ENCODE peak calls at places on chromosome 9, in eight cellular contexts. One of them, this sample, is unnamed.

GRCh38 chr9:75175395-75175794 is 87.1 kb downstream of the OSTF1 start:
- DNase-seq in tibial nerve: no peak
- DNase-seq in ELR: no peak
- DNase-seq in stimulated activated CD4-positive, alpha-beta T cell treated with anti-CD3 and anti-CD28 coated beads, Interleukin-15, amount 100 ng/mL, for 24 hours: no peak
- DNase-seq in B cell: no peak
- DNase-seq in psoas muscle: no peak
- DNase-seq in activated gamma-delta T cell treated with Interleukin-2 at 50 U/mL for 16 hours: no peak
- DNase-seq in activated CD8-positive, alpha-beta memory T cell treated with anti-CD3 and anti-CD28 coated beads, Interleukin-2, amount 10 ng/mL, durations not matched to agents 7 days and 5 days: no peak
- DNase-seq in this sample: no peak

GRCh38 chr9:120477534-120478001 is 102.4 kb downstream of the CDK5RAP2 start:
- DNase-seq in tibial nerve: peak
- DNase-seq in ELR: peak
- DNase-seq in stimulated activated CD4-positive, alpha-beta T cell treated with anti-CD3 and anti-CD28 coated beads, Interleukin-15, amount 100 ng/mL, for 24 hours: peak
- DNase-seq in B cell: no peak
- DNase-seq in psoas muscle: peak
- DNase-seq in activated gamma-delta T cell treated with Interleukin-2 at 50 U/mL for 16 hours: no peak
- DNase-seq in activated CD8-positive, alpha-beta memory T cell treated with anti-CD3 and anti-CD28 coated beads, Interleukin-2, amount 10 ng/mL, durations not matched to agents 7 days and 5 days: peak
- DNase-seq in this sample: no peak

GRCh38 chr9:134437417-134438203 is 111.4 kb downstream of the RXRA start:
- DNase-seq in tibial nerve: no peak
- DNase-seq in ELR: no peak
- DNase-seq in stimulated activated CD4-positive, alpha-beta T cell treated with anti-CD3 and anti-CD28 coated beads, Interleukin-15, amount 100 ng/mL, for 24 hours: no peak
- DNase-seq in B cell: no peak
- DNase-seq in psoas muscle: no peak
- DNase-seq in activated gamma-delta T cell treated with Interleukin-2 at 50 U/mL for 16 hours: no peak
- DNase-seq in activated CD8-positive, alpha-beta memory T cell treated with anti-CD3 and anti-CD28 coated beads, Interleukin-2, amount 10 ng/mL, durations not matched to agents 7 days and 5 days: no peak
- DNase-seq in this sample: no peak

GRCh38 chr9:120710110-120710981 is 3.9 kb downstream of the MEGF9 start:
- DNase-seq in tibial nerve: no peak
- DNase-seq in ELR: no peak
- DNase-seq in stimulated activated CD4-positive, alpha-beta T cell treated with anti-CD3 and anti-CD28 coated beads, Interleukin-15, amount 100 ng/mL, for 24 hours: no peak
- DNase-seq in B cell: peak
- DNase-seq in psoas muscle: no peak
- DNase-seq in activated gamma-delta T cell treated with Interleukin-2 at 50 U/mL for 16 hours: peak
- DNase-seq in activated CD8-positive, alpha-beta memory T cell treated with anti-CD3 and anti-CD28 coated beads, Interleukin-2, amount 10 ng/mL, durations not matched to agents 7 days and 5 days: peak
- DNase-seq in this sample: no peak

GRCh38 chr9:136765041-136765440 is 723 bp upstream of the LCN15 start:
- DNase-seq in tibial nerve: no peak
- DNase-seq in ELR: no peak
- DNase-seq in stimulated activated CD4-positive, alpha-beta T cell treated with anti-CD3 and anti-CD28 coated beads, Interleukin-15, amount 100 ng/mL, for 24 hours: no peak
- DNase-seq in B cell: no peak
- DNase-seq in psoas muscle: peak
- DNase-seq in activated gamma-delta T cell treated with Interleukin-2 at 50 U/mL for 16 hours: no peak
- DNase-seq in activated CD8-positive, alpha-beta memory T cell treated with anti-CD3 and anti-CD28 coated beads, Interleukin-2, amount 10 ng/mL, durations not matched to agents 7 days and 5 days: no peak
- DNase-seq in this sample: no peak

GRCh38 chr9:135515541-135515951 is 5.7 kb upstream of the LCN1 start:
- DNase-seq in tibial nerve: no peak
- DNase-seq in ELR: no peak
- DNase-seq in stimulated activated CD4-positive, alpha-beta T cell treated with anti-CD3 and anti-CD28 coated beads, Interleukin-15, amount 100 ng/mL, for 24 hours: no peak
- DNase-seq in B cell: no peak
- DNase-seq in psoas muscle: no peak
- DNase-seq in activated gamma-delta T cell treated with Interleukin-2 at 50 U/mL for 16 hours: no peak
- DNase-seq in activated CD8-positive, alpha-beta memory T cell treated with anti-CD3 and anti-CD28 coated beads, Interleukin-2, amount 10 ng/mL, durations not matched to agents 7 days and 5 days: no peak
- DNase-seq in this sample: no peak

GRCh38 chr9:16241231-16241630 is 629.2 kb downstream of the BNC2 start:
- DNase-seq in tibial nerve: no peak
- DNase-seq in ELR: peak
- DNase-seq in stimulated activated CD4-positive, alpha-beta T cell treated with anti-CD3 and anti-CD28 coated beads, Interleukin-15, amount 100 ng/mL, for 24 hours: no peak
- DNase-seq in B cell: no peak
- DNase-seq in psoas muscle: no peak
- DNase-seq in activated gamma-delta T cell treated with Interleukin-2 at 50 U/mL for 16 hours: no peak
- DNase-seq in activated CD8-positive, alpha-beta memory T cell treated with anti-CD3 and anti-CD28 coated beads, Interleukin-2, amount 10 ng/mL, durations not matched to agents 7 days and 5 days: no peak
- DNase-seq in this sample: no peak

GRCh38 chr9:5574998-5575397 is 53.9 kb upstream of the RIC1 start:
- DNase-seq in tibial nerve: no peak
- DNase-seq in ELR: peak
- DNase-seq in stimulated activated CD4-positive, alpha-beta T cell treated with anti-CD3 and anti-CD28 coated beads, Interleukin-15, amount 100 ng/mL, for 24 hours: no peak
- DNase-seq in B cell: no peak
- DNase-seq in psoas muscle: no peak
- DNase-seq in activated gamma-delta T cell treated with Interleukin-2 at 50 U/mL for 16 hours: no peak
- DNase-seq in activated CD8-positive, alpha-beta memory T cell treated with anti-CD3 and anti-CD28 coated beads, Interleukin-2, amount 10 ng/mL, durations not matched to agents 7 days and 5 days: no peak
- DNase-seq in this sample: no peak

GRCh38 chr9:4904322-4905134 is 80.5 kb upstream of the JAK2 start:
- DNase-seq in tibial nerve: no peak
- DNase-seq in ELR: peak
- DNase-seq in stimulated activated CD4-positive, alpha-beta T cell treated with anti-CD3 and anti-CD28 coated beads, Interleukin-15, amount 100 ng/mL, for 24 hours: no peak
- DNase-seq in B cell: no peak
- DNase-seq in psoas muscle: no peak
- DNase-seq in activated gamma-delta T cell treated with Interleukin-2 at 50 U/mL for 16 hours: no peak
- DNase-seq in activated CD8-positive, alpha-beta memory T cell treated with anti-CD3 and anti-CD28 coated beads, Interleukin-2, amount 10 ng/mL, durations not matched to agents 7 days and 5 days: no peak
- DNase-seq in this sample: no peak

GRCh38 chr9:109349431-109349846 is 28.6 kb upstream of the EPB41L4B start:
- DNase-seq in tibial nerve: peak
- DNase-seq in ELR: peak
- DNase-seq in stimulated activated CD4-positive, alpha-beta T cell treated with anti-CD3 and anti-CD28 coated beads, Interleukin-15, amount 100 ng/mL, for 24 hours: no peak
- DNase-seq in B cell: no peak
- DNase-seq in psoas muscle: no peak
- DNase-seq in activated gamma-delta T cell treated with Interleukin-2 at 50 U/mL for 16 hours: no peak
- DNase-seq in activated CD8-positive, alpha-beta memory T cell treated with anti-CD3 and anti-CD28 coated beads, Interleukin-2, amount 10 ng/mL, durations not matched to agents 7 days and 5 days: no peak
- DNase-seq in this sample: no peak

GRCh38 chr9:113990975-113991471 is 87.1 kb downstream of the AMBP start:
- DNase-seq in tibial nerve: no peak
- DNase-seq in ELR: no peak
- DNase-seq in stimulated activated CD4-positive, alpha-beta T cell treated with anti-CD3 and anti-CD28 coated beads, Interleukin-15, amount 100 ng/mL, for 24 hours: no peak
- DNase-seq in B cell: no peak
- DNase-seq in psoas muscle: no peak
- DNase-seq in activated gamma-delta T cell treated with Interleukin-2 at 50 U/mL for 16 hours: no peak
- DNase-seq in activated CD8-positive, alpha-beta memory T cell treated with anti-CD3 and anti-CD28 coated beads, Interleukin-2, amount 10 ng/mL, durations not matched to agents 7 days and 5 days: no peak
- DNase-seq in this sample: no peak

GRCh38 chr9:135714242-135715055 is 12.5 kb downstream of the KCNT1 start:
- DNase-seq in tibial nerve: no peak
- DNase-seq in ELR: no peak
- DNase-seq in stimulated activated CD4-positive, alpha-beta T cell treated with anti-CD3 and anti-CD28 coated beads, Interleukin-15, amount 100 ng/mL, for 24 hours: no peak
- DNase-seq in B cell: no peak
- DNase-seq in psoas muscle: no peak
- DNase-seq in activated gamma-delta T cell treated with Interleukin-2 at 50 U/mL for 16 hours: no peak
- DNase-seq in activated CD8-positive, alpha-beta memory T cell treated with anti-CD3 and anti-CD28 coated beads, Interleukin-2, amount 10 ng/mL, durations not matched to agents 7 days and 5 days: no peak
- DNase-seq in this sample: no peak

GRCh38 chr9:131402073-131402472 is 8.2 kb downstream of the PRRC2B start:
- DNase-seq in tibial nerve: no peak
- DNase-seq in ELR: peak
- DNase-seq in stimulated activated CD4-positive, alpha-beta T cell treated with anti-CD3 and anti-CD28 coated beads, Interleukin-15, amount 100 ng/mL, for 24 hours: no peak
- DNase-seq in B cell: no peak
- DNase-seq in psoas muscle: no peak
- DNase-seq in activated gamma-delta T cell treated with Interleukin-2 at 50 U/mL for 16 hours: no peak
- DNase-seq in activated CD8-positive, alpha-beta memory T cell treated with anti-CD3 and anti-CD28 coated beads, Interleukin-2, amount 10 ng/mL, durations not matched to agents 7 days and 5 days: no peak
- DNase-seq in this sample: no peak

GRCh38 chr9:70044450-70045307 is 1.0 kb downstream of the MAMDC2 start:
- DNase-seq in tibial nerve: no peak
- DNase-seq in ELR: peak
- DNase-seq in stimulated activated CD4-positive, alpha-beta T cell treated with anti-CD3 and anti-CD28 coated beads, Interleukin-15, amount 100 ng/mL, for 24 hours: peak
- DNase-seq in B cell: no peak
- DNase-seq in psoas muscle: peak
- DNase-seq in activated gamma-delta T cell treated with Interleukin-2 at 50 U/mL for 16 hours: no peak
- DNase-seq in activated CD8-positive, alpha-beta memory T cell treated with anti-CD3 and anti-CD28 coated beads, Interleukin-2, amount 10 ng/mL, durations not matched to agents 7 days and 5 days: no peak
- DNase-seq in this sample: no peak

GRCh38 chr9:91536211-91536691 is 112.6 kb upstream of the NFIL3 start:
- DNase-seq in tibial nerve: no peak
- DNase-seq in ELR: peak
- DNase-seq in stimulated activated CD4-positive, alpha-beta T cell treated with anti-CD3 and anti-CD28 coated beads, Interleukin-15, amount 100 ng/mL, for 24 hours: no peak
- DNase-seq in B cell: no peak
- DNase-seq in psoas muscle: no peak
- DNase-seq in activated gamma-delta T cell treated with Interleukin-2 at 50 U/mL for 16 hours: no peak
- DNase-seq in activated CD8-positive, alpha-beta memory T cell treated with anti-CD3 and anti-CD28 coated beads, Interleukin-2, amount 10 ng/mL, durations not matched to agents 7 days and 5 days: no peak
- DNase-seq in this sample: no peak

GRCh38 chr9:100150209-100150608 is 51.2 kb downstream of the INVS start:
- DNase-seq in tibial nerve: no peak
- DNase-seq in ELR: no peak
- DNase-seq in stimulated activated CD4-positive, alpha-beta T cell treated with anti-CD3 and anti-CD28 coated beads, Interleukin-15, amount 100 ng/mL, for 24 hours: no peak
- DNase-seq in B cell: no peak
- DNase-seq in psoas muscle: no peak
- DNase-seq in activated gamma-delta T cell treated with Interleukin-2 at 50 U/mL for 16 hours: no peak
- DNase-seq in activated CD8-positive, alpha-beta memory T cell treated with anti-CD3 and anti-CD28 coated beads, Interleukin-2, amount 10 ng/mL, durations not matched to agents 7 days and 5 days: no peak
- DNase-seq in this sample: no peak

GRCh38 chr9:34869390-34869789 is 88.7 kb upstream of the PHF24 start:
- DNase-seq in tibial nerve: no peak
- DNase-seq in ELR: peak
- DNase-seq in stimulated activated CD4-positive, alpha-beta T cell treated with anti-CD3 and anti-CD28 coated beads, Interleukin-15, amount 100 ng/mL, for 24 hours: no peak
- DNase-seq in B cell: no peak
- DNase-seq in psoas muscle: no peak
- DNase-seq in activated gamma-delta T cell treated with Interleukin-2 at 50 U/mL for 16 hours: no peak
- DNase-seq in activated CD8-positive, alpha-beta memory T cell treated with anti-CD3 and anti-CD28 coated beads, Interleukin-2, amount 10 ng/mL, durations not matched to agents 7 days and 5 days: no peak
- DNase-seq in this sample: no peak

GRCh38 chr9:27784999-27785713 is 211.9 kb upstream of the C9orf72 start:
- DNase-seq in tibial nerve: no peak
- DNase-seq in ELR: no peak
- DNase-seq in stimulated activated CD4-positive, alpha-beta T cell treated with anti-CD3 and anti-CD28 coated beads, Interleukin-15, amount 100 ng/mL, for 24 hours: peak
- DNase-seq in B cell: no peak
- DNase-seq in psoas muscle: no peak
- DNase-seq in activated gamma-delta T cell treated with Interleukin-2 at 50 U/mL for 16 hours: no peak
- DNase-seq in activated CD8-positive, alpha-beta memory T cell treated with anti-CD3 and anti-CD28 coated beads, Interleukin-2, amount 10 ng/mL, durations not matched to agents 7 days and 5 days: peak
- DNase-seq in this sample: no peak

GRCh38 chr9:132811985-132812384 is 66.1 kb downstream of the AK8 start:
- DNase-seq in tibial nerve: no peak
- DNase-seq in ELR: no peak
- DNase-seq in stimulated activated CD4-positive, alpha-beta T cell treated with anti-CD3 and anti-CD28 coated beads, Interleukin-15, amount 100 ng/mL, for 24 hours: no peak
- DNase-seq in B cell: no peak
- DNase-seq in psoas muscle: no peak
- DNase-seq in activated gamma-delta T cell treated with Interleukin-2 at 50 U/mL for 16 hours: no peak
- DNase-seq in activated CD8-positive, alpha-beta memory T cell treated with anti-CD3 and anti-CD28 coated beads, Interleukin-2, amount 10 ng/mL, durations not matched to agents 7 days and 5 days: no peak
- DNase-seq in this sample: no peak

GRCh38 chr9:80204054-80204453 is 632.3 kb downstream of the TLE4 start:
- DNase-seq in tibial nerve: no peak
- DNase-seq in ELR: peak
- DNase-seq in stimulated activated CD4-positive, alpha-beta T cell treated with anti-CD3 and anti-CD28 coated beads, Interleukin-15, amount 100 ng/mL, for 24 hours: no peak
- DNase-seq in B cell: no peak
- DNase-seq in psoas muscle: no peak
- DNase-seq in activated gamma-delta T cell treated with Interleukin-2 at 50 U/mL for 16 hours: no peak
- DNase-seq in activated CD8-positive, alpha-beta memory T cell treated with anti-CD3 and anti-CD28 coated beads, Interleukin-2, amount 10 ng/mL, durations not matched to agents 7 days and 5 days: no peak
- DNase-seq in this sample: no peak

GRCh38 chr9:121708768-121709488 is 57.5 kb downstream of the DAB2IP start:
- DNase-seq in tibial nerve: no peak
- DNase-seq in ELR: no peak
- DNase-seq in stimulated activated CD4-positive, alpha-beta T cell treated with anti-CD3 and anti-CD28 coated beads, Interleukin-15, amount 100 ng/mL, for 24 hours: no peak
- DNase-seq in B cell: no peak
- DNase-seq in psoas muscle: no peak
- DNase-seq in activated gamma-delta T cell treated with Interleukin-2 at 50 U/mL for 16 hours: no peak
- DNase-seq in activated CD8-positive, alpha-beta memory T cell treated with anti-CD3 and anti-CD28 coated beads, Interleukin-2, amount 10 ng/mL, durations not matched to agents 7 days and 5 days: no peak
- DNase-seq in this sample: no peak

GRCh38 chr9:90843530-90843929 is 41.9 kb downstream of the SYK start:
- DNase-seq in tibial nerve: no peak
- DNase-seq in ELR: no peak
- DNase-seq in stimulated activated CD4-positive, alpha-beta T cell treated with anti-CD3 and anti-CD28 coated beads, Interleukin-15, amount 100 ng/mL, for 24 hours: no peak
- DNase-seq in B cell: no peak
- DNase-seq in psoas muscle: no peak
- DNase-seq in activated gamma-delta T cell treated with Interleukin-2 at 50 U/mL for 16 hours: no peak
- DNase-seq in activated CD8-positive, alpha-beta memory T cell treated with anti-CD3 and anti-CD28 coated beads, Interleukin-2, amount 10 ng/mL, durations not matched to agents 7 days and 5 days: no peak
- DNase-seq in this sample: no peak

GRCh38 chr9:326667-327066 is 112.0 kb downstream of the DOCK8 start:
- DNase-seq in tibial nerve: no peak
- DNase-seq in ELR: no peak
- DNase-seq in stimulated activated CD4-positive, alpha-beta T cell treated with anti-CD3 and anti-CD28 coated beads, Interleukin-15, amount 100 ng/mL, for 24 hours: no peak
- DNase-seq in B cell: no peak
- DNase-seq in psoas muscle: no peak
- DNase-seq in activated gamma-delta T cell treated with Interleukin-2 at 50 U/mL for 16 hours: no peak
- DNase-seq in activated CD8-positive, alpha-beta memory T cell treated with anti-CD3 and anti-CD28 coated beads, Interleukin-2, amount 10 ng/mL, durations not matched to agents 7 days and 5 days: no peak
- DNase-seq in this sample: no peak

GRCh38 chr9:93013856-93014582 is 44.5 kb upstream of the SUSD3 start:
- DNase-seq in tibial nerve: no peak
- DNase-seq in ELR: no peak
- DNase-seq in stimulated activated CD4-positive, alpha-beta T cell treated with anti-CD3 and anti-CD28 coated beads, Interleukin-15, amount 100 ng/mL, for 24 hours: no peak
- DNase-seq in B cell: no peak
- DNase-seq in psoas muscle: peak
- DNase-seq in activated gamma-delta T cell treated with Interleukin-2 at 50 U/mL for 16 hours: no peak
- DNase-seq in activated CD8-positive, alpha-beta memory T cell treated with anti-CD3 and anti-CD28 coated beads, Interleukin-2, amount 10 ng/mL, durations not matched to agents 7 days and 5 days: no peak
- DNase-seq in this sample: no peak

GRCh38 chr9:126361810-126362238 is 35.2 kb downstream of the MVB12B start:
- DNase-seq in tibial nerve: no peak
- DNase-seq in ELR: peak
- DNase-seq in stimulated activated CD4-positive, alpha-beta T cell treated with anti-CD3 and anti-CD28 coated beads, Interleukin-15, amount 100 ng/mL, for 24 hours: no peak
- DNase-seq in B cell: no peak
- DNase-seq in psoas muscle: no peak
- DNase-seq in activated gamma-delta T cell treated with Interleukin-2 at 50 U/mL for 16 hours: no peak
- DNase-seq in activated CD8-positive, alpha-beta memory T cell treated with anti-CD3 and anti-CD28 coated beads, Interleukin-2, amount 10 ng/mL, durations not matched to agents 7 days and 5 days: no peak
- DNase-seq in this sample: no peak

GRCh38 chr9:73006986-73007385 is 54.1 kb upstream of the ALDH1A1 start:
- DNase-seq in tibial nerve: no peak
- DNase-seq in ELR: no peak
- DNase-seq in stimulated activated CD4-positive, alpha-beta T cell treated with anti-CD3 and anti-CD28 coated beads, Interleukin-15, amount 100 ng/mL, for 24 hours: no peak
- DNase-seq in B cell: no peak
- DNase-seq in psoas muscle: no peak
- DNase-seq in activated gamma-delta T cell treated with Interleukin-2 at 50 U/mL for 16 hours: no peak
- DNase-seq in activated CD8-positive, alpha-beta memory T cell treated with anti-CD3 and anti-CD28 coated beads, Interleukin-2, amount 10 ng/mL, durations not matched to agents 7 days and 5 days: no peak
- DNase-seq in this sample: no peak

GRCh38 chr9:92725726-92726125 is 38.9 kb downstream of the BICD2 start:
- DNase-seq in tibial nerve: no peak
- DNase-seq in ELR: no peak
- DNase-seq in stimulated activated CD4-positive, alpha-beta T cell treated with anti-CD3 and anti-CD28 coated beads, Interleukin-15, amount 100 ng/mL, for 24 hours: no peak
- DNase-seq in B cell: no peak
- DNase-seq in psoas muscle: no peak
- DNase-seq in activated gamma-delta T cell treated with Interleukin-2 at 50 U/mL for 16 hours: no peak
- DNase-seq in activated CD8-positive, alpha-beta memory T cell treated with anti-CD3 and anti-CD28 coated beads, Interleukin-2, amount 10 ng/mL, durations not matched to agents 7 days and 5 days: peak
- DNase-seq in this sample: no peak

GRCh38 chr9:121736964-121737462 is 85.6 kb downstream of the DAB2IP start:
- DNase-seq in tibial nerve: peak
- DNase-seq in ELR: no peak
- DNase-seq in stimulated activated CD4-positive, alpha-beta T cell treated with anti-CD3 and anti-CD28 coated beads, Interleukin-15, amount 100 ng/mL, for 24 hours: no peak
- DNase-seq in B cell: no peak
- DNase-seq in psoas muscle: no peak
- DNase-seq in activated gamma-delta T cell treated with Interleukin-2 at 50 U/mL for 16 hours: no peak
- DNase-seq in activated CD8-positive, alpha-beta memory T cell treated with anti-CD3 and anti-CD28 coated beads, Interleukin-2, amount 10 ng/mL, durations not matched to agents 7 days and 5 days: no peak
- DNase-seq in this sample: no peak

GRCh38 chr9:131116281-131117101 is 8.9 kb upstream of the NUP214 start:
- DNase-seq in tibial nerve: no peak
- DNase-seq in ELR: no peak
- DNase-seq in stimulated activated CD4-positive, alpha-beta T cell treated with anti-CD3 and anti-CD28 coated beads, Interleukin-15, amount 100 ng/mL, for 24 hours: no peak
- DNase-seq in B cell: no peak
- DNase-seq in psoas muscle: no peak
- DNase-seq in activated gamma-delta T cell treated with Interleukin-2 at 50 U/mL for 16 hours: no peak
- DNase-seq in activated CD8-positive, alpha-beta memory T cell treated with anti-CD3 and anti-CD28 coated beads, Interleukin-2, amount 10 ng/mL, durations not matched to agents 7 days and 5 days: no peak
- DNase-seq in this sample: no peak

GRCh38 chr9:95116002-95116819 is 201.3 kb downstream of the FANCC start:
- DNase-seq in tibial nerve: no peak
- DNase-seq in ELR: peak
- DNase-seq in stimulated activated CD4-positive, alpha-beta T cell treated with anti-CD3 and anti-CD28 coated beads, Interleukin-15, amount 100 ng/mL, for 24 hours: no peak
- DNase-seq in B cell: no peak
- DNase-seq in psoas muscle: no peak
- DNase-seq in activated gamma-delta T cell treated with Interleukin-2 at 50 U/mL for 16 hours: no peak
- DNase-seq in activated CD8-positive, alpha-beta memory T cell treated with anti-CD3 and anti-CD28 coated beads, Interleukin-2, amount 10 ng/mL, durations not matched to agents 7 days and 5 days: no peak
- DNase-seq in this sample: no peak

GRCh38 chr9:90827181-90827866 is 25.7 kb downstream of the SYK start:
- DNase-seq in tibial nerve: no peak
- DNase-seq in ELR: no peak
- DNase-seq in stimulated activated CD4-positive, alpha-beta T cell treated with anti-CD3 and anti-CD28 coated beads, Interleukin-15, amount 100 ng/mL, for 24 hours: no peak
- DNase-seq in B cell: peak
- DNase-seq in psoas muscle: no peak
- DNase-seq in activated gamma-delta T cell treated with Interleukin-2 at 50 U/mL for 16 hours: no peak
- DNase-seq in activated CD8-positive, alpha-beta memory T cell treated with anti-CD3 and anti-CD28 coated beads, Interleukin-2, amount 10 ng/mL, durations not matched to agents 7 days and 5 days: no peak
- DNase-seq in this sample: no peak

GRCh38 chr9:98870782-98871455 is 63.4 kb downstream of the GALNT12 start:
- DNase-seq in tibial nerve: no peak
- DNase-seq in ELR: no peak
- DNase-seq in stimulated activated CD4-positive, alpha-beta T cell treated with anti-CD3 and anti-CD28 coated beads, Interleukin-15, amount 100 ng/mL, for 24 hours: no peak
- DNase-seq in B cell: no peak
- DNase-seq in psoas muscle: no peak
- DNase-seq in activated gamma-delta T cell treated with Interleukin-2 at 50 U/mL for 16 hours: no peak
- DNase-seq in activated CD8-positive, alpha-beta memory T cell treated with anti-CD3 and anti-CD28 coated beads, Interleukin-2, amount 10 ng/mL, durations not matched to agents 7 days and 5 days: no peak
- DNase-seq in this sample: no peak

GRCh38 chr9:69885474-69885929 is 64.9 kb downstream of the CFAP95 start:
- DNase-seq in tibial nerve: no peak
- DNase-seq in ELR: peak
- DNase-seq in stimulated activated CD4-positive, alpha-beta T cell treated with anti-CD3 and anti-CD28 coated beads, Interleukin-15, amount 100 ng/mL, for 24 hours: no peak
- DNase-seq in B cell: no peak
- DNase-seq in psoas muscle: no peak
- DNase-seq in activated gamma-delta T cell treated with Interleukin-2 at 50 U/mL for 16 hours: no peak
- DNase-seq in activated CD8-positive, alpha-beta memory T cell treated with anti-CD3 and anti-CD28 coated beads, Interleukin-2, amount 10 ng/mL, durations not matched to agents 7 days and 5 days: no peak
- DNase-seq in this sample: no peak

GRCh38 chr9:116504893-116505480 is 182.1 kb upstream of the TRIM32 start:
- DNase-seq in tibial nerve: no peak
- DNase-seq in ELR: no peak
- DNase-seq in stimulated activated CD4-positive, alpha-beta T cell treated with anti-CD3 and anti-CD28 coated beads, Interleukin-15, amount 100 ng/mL, for 24 hours: no peak
- DNase-seq in B cell: no peak
- DNase-seq in psoas muscle: no peak
- DNase-seq in activated gamma-delta T cell treated with Interleukin-2 at 50 U/mL for 16 hours: no peak
- DNase-seq in activated CD8-positive, alpha-beta memory T cell treated with anti-CD3 and anti-CD28 coated beads, Interleukin-2, amount 10 ng/mL, durations not matched to agents 7 days and 5 days: no peak
- DNase-seq in this sample: no peak